ENCODE peak calls at places on chromosomes 7 and 10, in seven cellular contexts. O is heart left ventricle, E is Panc1, F is HepG2, L is heart right ventricle, X is RWPE2, D is left lung. I is an unnamed sample.

GRCh38 chr10:23368816-23369640 is 24.4 kb upstream of the C10orf67 start:
- ATAC-seq in F (no peak), L (no peak), O (peak), X (no peak), E (no peak), D (no peak), I (no peak)

GRCh38 chr10:24668247-24668646 is 55.4 kb downstream of the ARHGAP21 start:
- ATAC-seq in D (no peak), E (no peak), L (no peak), O (no peak), F (no peak), X (no peak), I (no peak)

GRCh38 chr10:28279878-28280277 is 23.0 kb downstream of the MPP7 start:
- ATAC-seq in D (no peak), O (peak), X (no peak), L (no peak), E (no peak), F (no peak), I (no peak)

GRCh38 chr10:95602382-95602781 is 41.2 kb upstream of the SORBS1 start:
- ATAC-seq in X (no peak), D (no peak), O (no peak), E (no peak), F (no peak), L (no peak), I (no peak)

GRCh38 chr7:93060025-93060424 is 57.8 kb downstream of the SAMD9 start:
- ATAC-seq in E (no peak), X (no peak), O (no peak), D (no peak), L (no peak), F (no peak), I (no peak)

GRCh38 chr7:92949748-92950147 is 113.4 kb upstream of the CDK6 start:
- ATAC-seq in F (no peak), E (no peak), D (no peak), L (no peak), X (no peak), O (no peak), I (no peak)

GRCh38 chr7:130441408-130441854 is 615 bp upstream of the CEP41 start:
- ATAC-seq in L (no peak), F (no peak), E (no peak), O (no peak), D (no peak), X (no peak), I (no peak)

GRCh38 chr10:78915331-78915626 is 153.5 kb upstream of the ZMIZ1 start:
- ATAC-seq in D (no peak), X (no peak), L (no peak), O (no peak), E (no peak), F (no peak), I (no peak)

GRCh38 chr7:141344153-141344935 is 206.9 kb upstream of the AGK start:
- ATAC-seq in F (no peak), O (no peak), E (no peak), D (no peak), X (no peak), L (no peak), I (no peak)

GRCh38 chr7:33921216-33921938 is 16.0 kb downstream of the BMPER start:
- ATAC-seq in L (peak), X (no peak), D (no peak), E (no peak), O (peak), F (no peak), I (peak)

GRCh38 chr10:113712755-113713154 is 33.0 kb downstream of the CASP7 start:
- ATAC-seq in X (no peak), F (no peak), O (no peak), L (no peak), D (no peak), E (no peak), I (no peak)

GRCh38 chr7:35725280-35725680 is 30.3 kb upstream of the HERPUD2 start:
- ATAC-seq in X (no peak), O (no peak), D (no peak), E (no peak), F (peak), L (no peak), I (no peak)

GRCh38 chr10:6738464-6738824 is 158.4 kb upstream of the PRKCQ start:
- ATAC-seq in E (no peak), X (peak), D (peak), F (no peak), L (no peak), O (no peak), I (no peak)

GRCh38 chr10:28533315-28533564 is 322 bp downstream of the WAC start:
- ATAC-seq in X (peak), D (peak), F (peak), L (no peak), E (peak), O (peak), I (peak)

GRCh38 chr7:157813053-157813452 is 476.2 kb downstream of the DNAJB6 start:
- ATAC-seq in O (no peak), L (no peak), X (no peak), D (no peak), F (no peak), E (no peak), I (no peak)

GRCh38 chr10:77555591-77556212 is 81.9 kb downstream of the KCNMA1 start:
- ATAC-seq in X (peak), L (no peak), D (peak), F (no peak), E (no peak), O (peak), I (peak)

GRCh38 chr7:130868150-130868549 is 134.1 kb upstream of the KLF14 start:
- ATAC-seq in O (peak), L (peak), X (peak), E (no peak), F (peak), D (no peak), I (peak)

GRCh38 chr7:71131753-71132520 is at the start of gene GALNT17:
- ATAC-seq in E (no peak), X (no peak), O (peak), F (no peak), L (peak), D (peak), I (peak)
- H3K4me3 ChIP-seq in E (no peak), X (no peak), O (peak), F (no peak), L (peak), D (peak), I (peak)

GRCh38 chr10:132517951-132518521 is 19.6 kb upstream of the INPP5A start:
- ATAC-seq in L (peak), O (peak), E (peak), D (no peak), F (peak), X (no peak), I (no peak)
- H3K4me3 ChIP-seq in L (peak), O (peak), E (peak), D (no peak), F (peak), X (no peak), I (no peak)

GRCh38 chr7:100627238-100627549 is 14.2 kb downstream of the TFR2 start:
- ATAC-seq in X (no peak), F (no peak), E (no peak), O (no peak), L (no peak), D (no peak), I (no peak)

GRCh38 chr7:100626530-100627237 is 14.3 kb downstream of the MOSPD3 start:
- ATAC-seq in D (peak), L (peak), X (peak), E (peak), F (no peak), O (peak), I (peak)

GRCh38 chr7:100629117-100629711 is 12.1 kb downstream of the TFR2 start:
- ATAC-seq in D (no peak), X (no peak), L (no peak), F (peak), O (no peak), E (peak), I (no peak)

GRCh38 chr7:100623951-100624824 is 11.8 kb downstream of the MOSPD3 start:
- ATAC-seq in E (no peak), D (no peak), O (no peak), F (no peak), X (no peak), L (no peak), I (no peak)

GRCh38 chr7:100626055-100626454 is 13.7 kb downstream of the MOSPD3 start:
- ATAC-seq in F (no peak), D (no peak), O (no peak), E (no peak), L (no peak), X (no peak), I (no peak)
- H3K4me3 ChIP-seq in F (no peak), D (no peak), O (peak), E (peak), L (no peak), X (peak), I (peak)

GRCh38 chr7:99394188-99394502 is 14.3 kb downstream of the PDAP1 start:
- ATAC-seq in E (no peak), O (no peak), D (no peak), F (no peak), L (peak), X (no peak), I (no peak)
- H3K4me3 ChIP-seq in E (no peak), O (no peak), D (no peak), F (no peak), L (no peak), X (no peak), I (no peak)